ENCODE peak calls at places on chromosome 5, in four cellular contexts. K is M059J; R is effector CD4-positive, alpha-beta T cell; Q is dermis microvascular lymphatic vessel endothelial cell. P is an unnamed sample.
A peak's percentile ranks its signal among the peaks of the same experiment; 100 is the strongest.

GRCh38 chr5:4196744-4197646 is 601.4 kb downstream of the IRX1 start:
- DNase-seq in K (no peak), R (no peak), Q (no peak), P (no peak)

GRCh38 chr5:57414857-57415256 is 67.8 kb downstream of the ACTBL2 start:
- DNase-seq in K (no peak), R (no peak), Q (no peak), P (no peak)

GRCh38 chr5:40037703-40038102 is 612.9 kb upstream of the DAB2 start:
- DNase-seq in K (no peak), R (no peak), Q (no peak), P (no peak)

GRCh38 chr5:77640577-77641396 is 2.3 kb upstream of the OTP start:
- DNase-seq in K (no peak), R (no peak), Q (no peak), P (no peak)

GRCh38 chr5:16446993-16447392 is 18.6 kb downstream of the ZNF622 start:
- DNase-seq in K (no peak), R (no peak), Q (no peak), P (no peak)

GRCh38 chr5:6181147-6181729 is 197.1 kb downstream of the MED10 start:
- DNase-seq in K (no peak), R (no peak), Q (no peak), P (no peak)

GRCh38 chr5:151617841-151618710 is 26.9 kb upstream of the FAT2 start:
- DNase-seq in K (peak; percentile 30), R (no peak), Q (no peak), P (no peak)

GRCh38 chr5:144265643-144266042 is 95.0 kb downstream of the KCTD16 start:
- DNase-seq in K (no peak), R (no peak), Q (no peak), P (no peak)

GRCh38 chr5:1111727-1112289 is at the start of gene SLC12A7:
- DNase-seq in K (peak; percentile 30), R (peak; percentile 48), Q (peak; percentile 49), P (no peak)

GRCh38 chr5:177403826-177404640 is 3.6 kb upstream of the PFN3 start:
- DNase-seq in K (peak; percentile 83), R (peak; percentile 77), Q (peak; percentile 82), P (peak; percentile 94)

GRCh38 chr5:177537389-177538361 is 16.7 kb downstream of the FAM193B start:
- DNase-seq in K (peak; percentile 70), R (no peak), Q (peak; percentile 83), P (no peak)

GRCh38 chr5:142674438-142675210 is 11.3 kb downstream of the FGF1 start:
- DNase-seq in K (peak; percentile 80), R (no peak), Q (peak; percentile 76), P (no peak)

GRCh38 chr5:84623034-84623433 is 238.4 kb upstream of the EDIL3 start:
- DNase-seq in K (no peak), R (no peak), Q (no peak), P (peak; percentile 14)

GRCh38 chr5:51558682-51559081 is 175.4 kb downstream of the ISL1 start:
- DNase-seq in K (no peak), R (no peak), Q (no peak), P (no peak)

GRCh38 chr5:1412163-1412562 is 33.1 kb downstream of the SLC6A3 start:
- DNase-seq in K (no peak), R (no peak), Q (no peak), P (no peak)

GRCh38 chr5:158522761-158523160 is 577.0 kb downstream of the EBF1 start:
- DNase-seq in K (no peak), R (no peak), Q (no peak), P (no peak)

GRCh38 chr5:141529873-141530272 is 41.0 kb downstream of the PCDHGC5 start:
- DNase-seq in K (no peak), R (no peak), Q (no peak), P (peak; percentile 55)

GRCh38 chr5:172559004-172559932 is 81.8 kb upstream of the NEURL1B start:
- DNase-seq in K (peak; percentile 94), R (no peak), Q (no peak), P (no peak)

GRCh38 chr5:137016783-137017324 is 482.3 kb downstream of the SPOCK1 start:
- DNase-seq in K (no peak), R (no peak), Q (no peak), P (no peak)

GRCh38 chr5:36728697-36729543 is 122.5 kb downstream of the SLC1A3 start:
- DNase-seq in K (peak; percentile 76), R (peak; percentile 13), Q (peak; percentile 69), P (peak; percentile 80)

GRCh38 chr5:98793223-98793622 is 19.8 kb downstream of the RGMB start:
- DNase-seq in K (no peak), R (no peak), Q (no peak), P (no peak)

GRCh38 chr5:144309265-144309664 is 138.6 kb downstream of the KCTD16 start:
- DNase-seq in K (peak; percentile 4), R (no peak), Q (no peak), P (no peak)

GRCh38 chr5:79935992-79936643 is 54.9 kb downstream of the MTX3 start:
- DNase-seq in K (no peak), R (no peak), Q (no peak), P (no peak)

GRCh38 chr5:3602713-3603502 is 7.3 kb downstream of the IRX1 start:
- DNase-seq in K (peak; percentile 9), R (no peak), Q (peak; percentile 30), P (no peak)

GRCh38 chr5:106174903-106175302 is 1495.8 kb downstream of the EFNA5 start:
- DNase-seq in K (peak; percentile 43), R (no peak), Q (no peak), P (no peak)

GRCh38 chr5:893711-894110 is 1.0 kb downstream of the TRIP13 start:
- DNase-seq in K (no peak), R (no peak), Q (no peak), P (no peak)

GRCh38 chr5:172733179-172733973 is 37.6 kb downstream of the DUSP1 start:
- DNase-seq in K (peak; percentile 99), R (no peak), Q (peak; percentile 87), P (no peak)

GRCh38 chr5:107786424-107786823 is 115.7 kb upstream of the EFNA5 start:
- DNase-seq in K (no peak), R (no peak), Q (no peak), P (no peak)

GRCh38 chr5:6419340-6419852 is 29.3 kb upstream of the UBE2QL1 start:
- DNase-seq in K (peak; percentile 34), R (no peak), Q (peak; percentile 67), P (no peak)

P was measured in GM12865.